ENCODE peak calls at places on chromosome 22, in five cellular contexts. S is ovary, Z is mammary epithelial cell, W is psoas muscle, L is retinal pigment epithelial cell. R is an unnamed sample.

GRCh38 chr22:49568751-49569285 is 258.9 kb downstream of the BRD1 start:
- DNase-seq in L (no peak), W (peak; percentile 23), Z (no peak), S (no peak), R (peak; percentile 81)

GRCh38 chr22:44351685-44352377 is 39.1 kb upstream of the SHISAL1 start:
- DNase-seq in W (no peak), Z (peak; percentile 92), S (peak; percentile 84), L (peak; percentile 80), R (no peak)

GRCh38 chr22:43263645-43264514 is 76.9 kb upstream of the TTLL12 start:
- DNase-seq in W (peak; percentile 64), Z (peak; percentile 79), L (peak; percentile 91), S (peak; percentile 86), R (peak; percentile 51)

GRCh38 chr22:44039566-44040171 is 15.6 kb downstream of the PARVB start:
- DNase-seq in S (no peak), L (no peak), W (no peak), Z (no peak), R (no peak)

GRCh38 chr22:31036671-31037550 is 44.2 kb upstream of the SMTN start:
- DNase-seq in Z (peak; percentile 67), L (no peak), W (no peak), S (no peak), R (no peak)

GRCh38 chr22:50192825-50193204 is 7.1 kb downstream of the TRABD start:
- DNase-seq in W (no peak), S (peak; percentile 13), Z (no peak), L (no peak), R (no peak)

GRCh38 chr22:49590381-49590780 is 237.3 kb downstream of the BRD1 start:
- DNase-seq in W (no peak), Z (no peak), L (no peak), S (no peak), R (no peak)

GRCh38 chr22:42794551-42795510 is 62.2 kb downstream of the ARFGAP3 start:
- DNase-seq in Z (no peak), S (no peak), L (no peak), W (no peak), R (peak; percentile 76)

GRCh38 chr22:30770716-30771115 is 76.0 kb downstream of the OSBP2 start:
- DNase-seq in W (no peak), L (no peak), S (no peak), Z (no peak), R (no peak)

GRCh38 chr22:35524966-35525686 is 15.5 kb upstream of the RASD2 start:
- DNase-seq in S (no peak), W (peak; percentile 73), Z (no peak), L (no peak), R (peak; percentile 38)

GRCh38 chr22:30877662-30878515 is 90.7 kb downstream of the MORC2 start:
- DNase-seq in Z (no peak), S (no peak), W (no peak), L (no peak), R (no peak)

GRCh38 chr22:44380716-44381500 is 68.2 kb upstream of the SHISAL1 start:
- DNase-seq in S (no peak), Z (no peak), W (peak; percentile 48), L (no peak), R (no peak)

GRCh38 chr22:45859231-45860161 is 117.5 kb downstream of the WNT7B start:
- DNase-seq in W (no peak), Z (no peak), S (no peak), L (no peak), R (no peak)

GRCh38 chr22:35406443-35406842 is 6.5 kb downstream of the MCM5 start:
- DNase-seq in S (no peak), W (no peak), L (no peak), Z (no peak), R (no peak)

GRCh38 chr22:41576877-41577276 is 12.8 kb downstream of the PMM1 start:
- DNase-seq in S (no peak), Z (peak; percentile 43), L (no peak), W (peak; percentile 72), R (no peak)

GRCh38 chr22:47237890-47238480 is 475.5 kb downstream of the TBC1D22A start:
- DNase-seq in W (no peak), L (no peak), S (no peak), Z (no peak), R (peak; percentile 56)

GRCh38 chr22:41752011-41752975 is 48.2 kb upstream of the CCDC134 start:
- DNase-seq in W (no peak), L (no peak), S (no peak), Z (no peak), R (no peak)

GRCh38 chr22:39230261-39231196 is 14.3 kb downstream of the PDGFB start:
- DNase-seq in Z (no peak), W (peak; percentile 57), L (no peak), S (peak; percentile 38), R (no peak)

GRCh38 chr22:45970709-45971388 is 6.1 kb downstream of the WNT7B start:
- DNase-seq in W (no peak), L (no peak), S (no peak), Z (no peak), R (no peak)

GRCh38 chr22:50621491-50621880 is 6.5 kb downstream of the ARSA start:
- DNase-seq in W (no peak), Z (peak; percentile 35), S (no peak), L (no peak), R (no peak)

GRCh38 chr22:43698403-43698802 is 113.7 kb downstream of the EFCAB6 start:
- DNase-seq in Z (peak; percentile 3), L (no peak), W (no peak), S (no peak), R (no peak)

GRCh38 chr22:35783943-35784614 is 66.4 kb downstream of the APOL5 start:
- DNase-seq in S (no peak), W (no peak), L (no peak), Z (peak; percentile 79), R (no peak)

GRCh38 chr22:48872271-48873260 is 955.1 kb downstream of the BRD1 start:
- DNase-seq in L (no peak), W (no peak), S (no peak), Z (no peak), R (no peak)

GRCh38 chr22:42844756-42845155 is 12.3 kb downstream of the ARFGAP3 start:
- DNase-seq in L (no peak), W (no peak), S (no peak), Z (peak; percentile 80), R (no peak)

GRCh38 chr22:48885271-48885918 is 942.3 kb downstream of the BRD1 start:
- DNase-seq in W (peak; percentile 13), S (no peak), Z (no peak), L (no peak), R (no peak)

GRCh38 chr22:42635531-42635930 is 4.9 kb downstream of the ATP5MGL start:
- DNase-seq in W (peak; percentile 92), Z (peak; percentile 89), L (peak; percentile 87), S (no peak), R (peak; percentile 97)

GRCh38 chr22:49764151-49764581 is 63.5 kb downstream of the BRD1 start:
- DNase-seq in Z (no peak), S (no peak), W (peak; percentile 46), L (no peak), R (peak; percentile 76)

GRCh38 chr22:17749605-17750395 is 24.5 kb downstream of the BID start:
- DNase-seq in W (no peak), Z (no peak), S (no peak), L (no peak), R (no peak)

GRCh38 chr22:46854125-46854870 is 91.8 kb downstream of the TBC1D22A start:
- DNase-seq in W (no peak), S (no peak), L (no peak), Z (no peak), R (peak; percentile 87)

GRCh38 chr22:30743257-30744020 is 48.8 kb downstream of the OSBP2 start:
- DNase-seq in L (no peak), Z (no peak), W (no peak), S (no peak), R (no peak)

GRCh38 chr22:46195487-46196165 is 45.3 kb downstream of the PPARA start:
- DNase-seq in S (no peak), W (no peak), L (no peak), Z (no peak), R (peak; percentile 73)

GRCh38 chr22:50292643-50293440 is 14.6 kb downstream of the PLXNB2 start:
- DNase-seq in Z (no peak), S (no peak), W (no peak), L (no peak), R (no peak)

DNA sequence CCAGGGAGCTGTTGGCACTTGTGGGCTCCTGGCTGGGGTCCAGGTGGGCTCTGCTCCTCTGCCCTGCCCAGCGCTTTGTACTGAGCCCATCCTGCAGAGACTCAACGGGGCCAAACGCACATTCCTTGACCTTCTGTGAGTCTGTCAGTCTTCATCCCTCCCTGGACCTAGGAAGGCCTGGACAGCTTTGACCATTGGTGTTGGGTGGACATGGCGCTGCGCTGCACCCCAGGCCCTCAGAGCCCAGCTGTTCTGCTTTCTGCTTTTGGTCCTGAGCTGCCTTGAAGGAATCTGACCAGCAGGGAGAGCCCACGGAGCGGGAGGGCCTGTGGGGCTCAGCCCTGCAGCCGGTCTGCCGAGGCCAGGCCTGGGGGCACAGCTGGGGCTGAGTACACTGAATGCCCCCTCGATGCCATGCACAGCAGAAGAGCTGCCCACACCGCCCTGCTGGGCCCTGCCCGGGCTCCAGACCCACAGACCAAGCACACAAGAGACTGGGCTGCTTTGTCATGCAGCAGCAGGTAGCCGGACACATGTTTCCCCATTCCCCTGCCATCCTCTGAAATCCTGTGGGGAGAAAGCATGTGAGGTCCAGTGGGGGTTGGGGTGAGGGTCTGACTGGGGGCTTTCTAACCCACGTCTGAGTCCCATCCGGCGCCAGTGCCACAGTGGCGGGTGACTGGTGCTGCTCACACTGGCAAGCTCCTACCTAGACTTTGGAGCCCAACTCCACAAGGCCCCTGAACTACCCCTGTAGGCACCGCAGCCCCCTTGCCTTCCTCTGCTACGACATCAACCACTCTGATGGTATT is 24.1 kb upstream of the CCDC188 start:
- DNase-seq in W (no peak), L (no peak), S (no peak), Z (no peak), R (no peak)
- TF ChIP-seq CTCF in W (no peak), L (peak; percentile 61), S (no peak), Z (no peak), R (no peak)

GRCh38 chr22:23037429-23038333 is 32.6 kb upstream of the GNAZ start:
- DNase-seq in L (no peak), S (no peak), Z (no peak), W (no peak), R (no peak)
- H3K4me3 ChIP-seq in L (no peak overlapping the region), S (no peak overlapping the region), Z (no peak overlapping the region), W (no peak overlapping the region), R (no peak overlapping the region)

GRCh38 chr22:37887610-37888378 is 18.3 kb upstream of the MICALL1 start:
- DNase-seq in W (no peak), L (no peak), S (peak; percentile 69), Z (peak; percentile 88), R (peak; percentile 84)
- TF ChIP-seq CTCF in W (no peak), L (peak; percentile 68), S (peak; percentile 42), Z (peak; percentile 55), R (no peak)

GRCh38 chr22:26724414-26724813 is 67.0 kb downstream of the MIAT start:
- DNase-seq in L (no peak), W (no peak), S (no peak), Z (no peak), R (no peak)
- H3K4me3 ChIP-seq in L (no peak overlapping the region), W (no peak overlapping the region), S (no peak overlapping the region), Z (no peak overlapping the region), R (no peak overlapping the region)

R was measured in lower leg skin.